ENCODE peak calls at places on chromosomes 13 and 19, in five cellular contexts. B is ovary, K is sigmoid colon, C is cardiac muscle cell, Z is colonic mucosa. F is an unnamed sample.

GRCh38 chr13:52070929-52071523 is 46.5 kb downstream of the UTP14C start:
- DNase-seq in C (no peak), Z (no peak), B (no peak), K (no peak), F (no peak)

GRCh38 chr19:50387176-50387867 is 3.2 kb downstream of the POLD1 start:
- DNase-seq in C (no peak), B (no peak), K (no peak), Z (no peak), F (no peak)

GRCh38 chr13:31767175-31767900 is 28.0 kb downstream of the RXFP2 start:
- DNase-seq in C (no peak), Z (no peak), K (no peak), B (no peak), F (no peak)

GRCh38 chr13:59016250-59016649 is 1147.5 kb downstream of the DIAPH3 start:
- DNase-seq in B (no peak), K (no peak), Z (no peak), C (peak; percentile 45), F (no peak)

GRCh38 chr19:46206176-46206575 is 23.4 kb upstream of the IGFL1 start:
- DNase-seq in C (no peak), B (no peak), Z (no peak), K (no peak), F (no peak)

GRCh38 chr19:18514800-18515682 is 6.8 kb downstream of the ELL start:
- DNase-seq in K (peak; percentile 83), B (peak; percentile 76), Z (peak; percentile 71), C (peak; percentile 32), F (no peak)

GRCh38 chr19:17327654-17328516 is 6.8 kb downstream of the ANO8 start:
- DNase-seq in Z (peak; percentile 89), K (peak; percentile 89), B (peak; percentile 90), C (peak; percentile 89), F (no peak)

GRCh38 chr13:100883453-100883852 is 208.9 kb upstream of the TMTC4 start:
- DNase-seq in B (no peak), C (no peak), K (no peak), Z (no peak), F (no peak)

GRCh38 chr19:51366999-51367564 is 894 bp upstream of the ETFB start:
- DNase-seq in B (peak; percentile 73), Z (no peak), C (peak; percentile 30), K (no peak), F (no peak)

GRCh38 chr13:30908416-30908980 is 2.4 kb downstream of the MEDAG start:
- DNase-seq in C (no peak), B (peak; percentile 72), Z (no peak), K (no peak), F (no peak)

DNA sequence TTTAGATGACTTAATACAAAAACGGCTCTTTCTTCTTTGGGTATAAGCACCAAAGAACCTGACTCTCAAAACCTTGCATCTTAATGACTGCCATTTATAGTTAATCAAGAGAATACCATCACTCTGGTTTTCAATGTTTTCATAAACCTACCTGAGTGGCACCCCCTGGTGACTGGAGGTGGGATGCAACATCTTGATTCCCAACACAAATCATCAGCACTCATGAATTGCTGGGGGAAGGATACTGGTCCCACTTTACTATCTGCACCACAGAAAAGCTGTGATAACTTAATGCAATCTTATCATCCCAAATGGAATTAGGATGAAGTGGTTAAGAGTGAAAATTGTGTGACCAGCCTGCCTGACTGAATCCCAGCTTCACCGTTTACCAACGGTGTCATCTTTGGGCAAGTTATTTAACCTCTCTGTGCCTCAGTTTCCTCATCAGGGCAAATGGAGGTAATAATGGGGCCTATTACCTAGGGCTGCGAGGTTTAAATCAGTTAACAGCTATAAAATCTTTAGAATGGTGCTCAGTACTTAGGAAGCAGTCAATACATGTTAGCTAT is 366.4 kb downstream of the KLF12 start:
- DNase-seq in Z (peak; percentile 44), C (no peak), K (no peak), B (no peak), F (no peak)
- TF ChIP-seq CTCF in Z (no peak), C (peak; percentile 32), K (peak; percentile 35), B (no peak), F (peak; percentile 75)

DNA sequence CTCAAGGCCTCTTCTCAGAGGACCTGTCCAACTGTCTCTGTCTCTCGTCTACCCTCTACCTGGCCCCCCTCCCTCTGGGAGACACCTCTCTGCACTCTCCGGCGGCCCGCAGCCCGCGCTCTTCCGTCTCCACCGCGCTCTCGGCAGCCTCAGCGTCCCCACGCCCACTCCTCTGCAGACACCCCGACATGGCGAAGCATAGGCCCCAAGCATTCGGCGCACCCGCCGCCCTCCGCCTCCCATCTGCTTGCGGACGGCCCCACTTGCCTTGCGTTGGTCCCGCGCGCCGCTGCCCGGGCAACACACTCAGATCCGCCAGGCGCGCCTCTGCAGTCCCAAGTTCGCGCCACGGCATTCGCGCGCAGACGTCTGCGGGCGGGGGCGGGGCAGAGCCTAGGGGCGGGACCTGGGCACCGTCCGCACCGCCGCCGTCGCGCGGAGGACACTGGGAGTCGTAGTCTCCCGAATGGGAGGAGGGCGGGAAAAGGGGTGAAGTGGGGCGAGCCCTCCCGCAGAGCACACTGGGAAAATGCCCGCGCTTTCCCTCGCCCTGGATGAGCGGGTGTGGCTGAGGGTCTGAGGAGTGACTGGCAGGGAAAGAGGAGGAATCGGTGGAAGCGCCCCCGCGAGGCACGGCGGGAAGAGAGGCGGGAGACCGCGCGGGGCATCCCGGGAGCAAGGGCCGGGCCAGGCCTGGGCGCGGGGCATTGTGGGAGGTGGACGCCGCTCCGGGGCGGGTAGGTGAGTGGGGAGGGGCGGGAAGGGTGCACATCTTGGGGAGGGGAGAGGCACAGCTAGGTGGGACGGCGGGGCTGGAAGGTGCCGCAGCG is at the start of the genes LIG1 and ZSWIM9:
- DNase-seq in C (peak; percentile 95), Z (peak; percentile 94), B (peak; percentile 95), K (peak; percentile 94), F (peak; percentile 98)
- TF ChIP-seq CTCF in C (peak; percentile 21), Z (no peak), B (no peak), K (no peak), F (peak; percentile 60)

DNA sequence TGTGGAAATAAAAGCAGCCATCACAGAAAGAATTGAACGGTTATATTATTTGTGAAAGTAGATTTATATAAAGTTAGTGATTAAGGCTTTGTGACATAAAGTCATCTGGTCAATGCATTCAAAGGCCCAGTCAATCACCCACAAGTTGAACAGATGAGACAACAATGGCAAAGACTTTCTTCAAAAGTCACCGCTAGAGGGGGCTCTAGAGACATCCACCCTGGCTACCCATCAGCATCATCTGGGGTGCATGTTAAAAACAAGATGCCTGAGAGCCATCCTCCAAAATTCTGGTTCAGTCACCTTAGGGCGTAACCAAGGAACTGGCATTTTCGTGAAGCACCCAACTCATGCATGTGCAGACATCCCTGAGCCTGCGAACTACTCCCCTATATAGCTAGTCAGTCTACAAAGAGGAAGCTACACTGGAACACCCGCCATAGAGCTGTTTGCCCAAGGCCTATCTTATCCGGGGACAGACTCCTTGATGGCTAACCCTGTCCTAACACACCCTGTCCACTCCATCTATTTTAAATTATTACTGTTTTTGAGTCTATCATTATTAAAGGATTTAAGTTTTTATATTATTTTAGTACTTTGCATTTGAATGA is 970.5 kb downstream of the UQCRFS1 start:
- DNase-seq in K (no peak), Z (peak; percentile 43), C (peak; percentile 62), B (no peak), F (no peak)
- TF ChIP-seq CTCF in K (peak; percentile 22), Z (peak; percentile 47), C (peak; percentile 70), B (no peak), F (peak; percentile 76)

DNA sequence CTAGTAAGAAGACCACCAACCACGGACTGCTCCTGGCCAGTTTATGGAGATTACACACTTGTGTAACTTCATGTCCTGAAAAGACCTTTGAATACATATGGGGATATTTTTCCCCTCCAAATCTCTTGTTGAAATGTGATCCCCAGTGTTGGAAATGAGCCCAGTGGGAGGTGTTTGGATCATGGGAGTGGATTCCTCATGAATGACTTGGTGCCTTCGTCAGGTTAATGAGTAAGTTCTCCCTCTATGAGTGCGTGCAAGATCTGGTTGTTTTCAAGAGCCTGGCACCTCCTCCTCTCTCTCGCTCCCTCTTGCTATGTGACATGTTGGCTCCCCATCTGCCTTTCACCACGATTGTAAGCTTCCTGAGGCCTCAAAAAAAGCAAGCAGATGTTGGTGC is 769.0 kb upstream of the SLITRK1 start:
- DNase-seq in K (no peak), B (no peak), C (no peak), Z (no peak), F (no peak)
- TF ChIP-seq CTCF in K (no peak), B (no peak), C (no peak), Z (no peak), F (no peak)

DNA sequence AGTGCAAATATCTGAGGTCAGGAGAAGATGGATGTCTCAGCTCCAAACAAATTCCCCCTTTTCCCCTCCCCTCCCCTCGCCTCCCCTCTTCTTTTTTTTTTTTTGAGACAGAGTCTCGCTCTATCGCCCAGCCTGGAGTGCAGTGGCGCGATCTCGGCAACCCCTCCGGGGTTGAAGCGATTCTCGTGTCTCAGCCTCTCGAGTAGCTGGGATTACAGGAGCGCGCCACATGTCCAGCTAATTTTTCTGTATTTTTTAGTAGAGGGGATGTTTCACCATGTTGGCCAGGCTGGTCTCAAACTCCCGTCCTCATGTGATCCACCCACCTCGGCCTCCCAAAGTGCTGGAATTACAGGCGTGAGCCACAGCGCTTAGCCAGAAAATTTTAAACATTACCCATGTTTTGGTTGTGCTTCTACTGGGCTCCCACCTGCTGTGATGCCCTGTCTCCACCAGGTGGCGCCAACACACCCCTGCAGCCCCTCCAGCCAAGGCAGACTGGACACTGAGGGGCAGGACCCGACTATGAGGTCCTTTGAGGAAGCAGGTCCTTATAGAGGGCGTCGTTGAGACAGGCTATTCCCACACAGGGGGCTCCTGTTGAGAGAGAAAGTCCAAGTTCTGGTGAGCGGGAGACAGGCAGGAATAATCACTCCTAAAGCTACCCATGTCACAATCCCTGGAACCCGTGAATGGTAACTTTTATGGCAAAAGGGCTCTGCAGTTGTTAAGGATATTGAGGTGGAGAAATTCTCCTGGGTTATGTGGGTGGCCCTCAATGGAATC is 6.3 kb downstream of the ERICH4 start:
- DNase-seq in Z (peak; percentile 69), B (peak; percentile 85), C (peak; percentile 78), K (peak; percentile 86), F (peak; percentile 36)
- TF ChIP-seq CTCF in Z (peak; percentile 96), B (peak; percentile 82), C (peak; percentile 99), K (peak; percentile 97), F (peak; percentile 96)

F was measured in chondrocyte.